ENCODE peak calls at places on chromosomes 16 and 17, in seven cellular contexts. H is progenitor cell of endocrine pancreas, T is nephron progenitor cell, O is RWPE1, X is endodermal cell, J is fibroblast of mammary gland, I is omental fat pad. B is an unnamed sample.

GRCh38 chr16:84769416-84769815 is 50.4 kb upstream of the CRISPLD2 start:
- DNase-seq in I (no peak), J (no peak), T (no peak), X (no peak), O (no peak), H (no peak), B (no peak)

GRCh38 chr17:75506134-75506533 is 9.2 kb downstream of the CASKIN2 start:
- DNase-seq in J (no peak), O (no peak), T (no peak), I (no peak), X (no peak), H (no peak), B (no peak)

GRCh38 chr16:3304370-3304769 is 860 bp downstream of the TIGD7 start:
- DNase-seq in H (no peak), T (no peak), I (no peak), X (no peak), O (no peak), J (peak), B (peak)

GRCh38 chr16:180921-181667 is 835 bp downstream of the HBQ1 start:
- DNase-seq in T (peak), I (peak), J (peak), O (peak), X (peak), H (peak), B (peak)

GRCh38 chr17:21213491-21214014 is 408 bp downstream of the TMEM11 start:
- DNase-seq in I (peak), H (peak), T (peak), J (no peak), X (no peak), O (no peak), B (peak)

GRCh38 chr17:4583796-4584124 is 569 bp upstream of the SMTNL2 start:
- DNase-seq in J (no peak), X (peak), H (no peak), I (no peak), O (no peak), T (peak), B (no peak)

GRCh38 chr17:42191209-42191608 is 3.1 kb downstream of the GHDC start:
- DNase-seq in J (no peak), T (no peak), O (no peak), X (no peak), H (no peak), I (no peak), B (no peak)

GRCh38 chr16:71721066-71721740 is 3.3 kb downstream of the PHLPP2 start:
- DNase-seq in T (no peak), H (no peak), J (no peak), O (no peak), I (no peak), X (no peak), B (no peak)

GRCh38 chr17:47813512-47814031 is 8.0 kb downstream of the OSBPL7 start:
- DNase-seq in H (no peak), J (no peak), X (no peak), I (no peak), T (no peak), O (no peak), B (no peak)

GRCh38 chr16:22711847-22712246 is 102.1 kb upstream of the HS3ST2 start:
- DNase-seq in X (no peak), I (no peak), O (no peak), H (no peak), J (no peak), T (no peak), B (no peak)

GRCh38 chr16:71722801-71723536 is 1.5 kb downstream of the PHLPP2 start:
- DNase-seq in I (peak), T (peak), H (peak), X (peak), O (peak), J (peak), B (peak)

GRCh38 chr17:19755821-19756510 is 7.9 kb upstream of the ALDH3A1 start:
- DNase-seq in J (no peak), O (no peak), I (no peak), H (no peak), X (peak), T (no peak), B (no peak)

GRCh38 chr16:84583995-84584394 is 33.9 kb downstream of the COTL1 start:
- DNase-seq in J (no peak), H (no peak), O (no peak), X (no peak), I (no peak), T (no peak), B (no peak)

GRCh38 chr16:11078812-11079459 is 134.6 kb downstream of the CLEC16A start:
- DNase-seq in I (no peak), H (no peak), T (no peak), J (peak), O (no peak), X (no peak), B (peak)

GRCh38 chr17:83196973-83197880 is 117.8 kb downstream of the METRNL start:
- DNase-seq in X (no peak), O (no peak), H (no peak), J (peak), T (no peak), I (peak), B (peak)

GRCh38 chr16:51845586-51845985 is 694.5 kb upstream of the SALL1 start:
- DNase-seq in J (no peak), X (no peak), H (no peak), T (peak), I (no peak), O (no peak), B (no peak)

GRCh38 chr16:88558457-88559442 is 11.5 kb upstream of the ZC3H18 start:
- DNase-seq in H (no peak), J (peak), T (no peak), O (peak), X (peak), I (no peak), B (peak)

GRCh38 chr16:17013067-17013466 is 457.7 kb downstream of the XYLT1 start:
- DNase-seq in I (no peak), O (no peak), H (no peak), X (no peak), T (no peak), J (no peak), B (no peak)

GRCh38 chr16:89540557-89540956 is 19.9 kb upstream of the RPL13 start:
- DNase-seq in H (no peak), X (no peak), J (no peak), T (no peak), O (no peak), I (no peak), B (no peak)

GRCh38 chr17:73586153-73586906 is 57.9 kb downstream of the SDK2 start:
- DNase-seq in J (no peak), T (no peak), I (no peak), H (no peak), X (no peak), O (no peak), B (no peak)

GRCh38 chr17:75238684-75239191 is 22.7 kb downstream of the GGA3 start:
- DNase-seq in O (peak), H (peak), T (peak), I (no peak), J (peak), X (peak), B (peak)

GRCh38 chr16:27657811-27658210 is 107.9 kb downstream of the KATNIP start:
- DNase-seq in O (no peak), H (no peak), J (no peak), T (no peak), X (no peak), I (no peak), B (no peak)

GRCh38 chr17:49201481-49201927 is 8.9 kb downstream of the GNGT2 start:
- DNase-seq in H (no peak), O (no peak), I (no peak), J (no peak), T (no peak), X (peak), B (peak)

GRCh38 chr16:75099738-75100615 is 16.6 kb downstream of the LDHD start:
- DNase-seq in H (no peak), X (peak), J (no peak), I (no peak), O (no peak), T (no peak), B (no peak)

GRCh38 chr16:30948956-30949654 is at the start of gene ORAI3:
- DNase-seq in J (peak), O (peak), H (peak), I (no peak), T (peak), X (peak), B (peak)

GRCh38 chr17:75832652-75833400 is 11.4 kb downstream of the UNC13D start:
- DNase-seq in I (no peak), X (peak), J (no peak), T (no peak), H (no peak), O (no peak), B (no peak)

GRCh38 chr16:30876867-30877266 is 17.0 kb downstream of the BCL7C start:
- DNase-seq in T (no peak), J (peak), X (peak), I (no peak), H (no peak), O (no peak), B (no peak)

GRCh38 chr17:66540131-66540781 is 237.8 kb downstream of the PRKCA start:
- DNase-seq in T (peak), I (no peak), X (peak), H (no peak), J (peak), O (no peak), B (peak)

GRCh38 chr16:82735696-82736095 is 108.9 kb downstream of the CDH13 start:
- DNase-seq in J (no peak), H (no peak), T (no peak), O (no peak), X (no peak), I (no peak), B (no peak)

GRCh38 chr16:66741131-66741900 is 10.1 kb downstream of the DYNC1LI2 start:
- DNase-seq in J (peak), T (no peak), O (peak), H (no peak), I (peak), X (no peak), B (peak)

GRCh38 chr17:33124871-33125551 is 133.4 kb downstream of the SPACA3 start:
- DNase-seq in T (no peak), X (no peak), J (no peak), O (no peak), H (no peak), I (no peak), B (no peak)

GRCh38 chr16:57609541-57610401 is 18.7 kb upstream of the ADGRG1 start:
- DNase-seq in H (no peak), O (no peak), J (no peak), X (peak), I (no peak), T (no peak), B (peak)
- TF ChIP-seq CTCF in H (no peak), O (no peak), J (no peak), X (no peak), I (no peak), T (no peak), B (peak)

DNA sequence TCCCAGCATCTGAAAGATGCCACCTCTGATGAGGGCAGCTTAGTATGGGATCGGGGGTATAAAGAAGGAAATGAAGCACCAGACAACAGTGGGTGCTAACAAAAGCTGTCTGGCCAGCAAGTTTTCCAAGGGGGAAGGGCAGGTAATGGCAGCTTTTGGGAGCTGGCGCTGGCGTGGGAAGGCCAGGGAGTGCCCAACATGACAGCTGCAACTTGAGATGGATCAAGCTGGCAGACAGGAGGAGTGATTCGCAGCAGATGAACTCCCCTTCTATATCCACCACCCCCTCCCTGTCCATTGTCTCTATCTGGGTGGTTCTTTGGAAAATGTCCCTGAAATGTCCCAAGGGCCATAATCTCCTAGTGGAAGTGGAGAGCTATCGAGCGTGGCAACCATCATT is 4.7 kb upstream of the INPP5K start:
- DNase-seq in T (no peak), O (no peak), J (no peak), H (no peak), I (no peak), X (no peak), B (no peak)
- TF ChIP-seq CTCF in T (no peak), O (no peak), J (no peak), H (no peak), I (no peak), X (no peak), B (no peak)

GRCh38 chr16:70682239-70683145 is 3.4 kb downstream of the MTSS2 start:
- DNase-seq in T (no peak), J (no peak), X (peak), O (no peak), I (no peak), H (no peak), B (no peak)

GRCh38 chr16:70679653-70680494 is 6.0 kb downstream of the MTSS2 start:
- DNase-seq in H (no peak), O (no peak), T (peak), X (peak), J (no peak), I (no peak), B (no peak)

GRCh38 chr16:70683146-70683944 is 2.5 kb downstream of the MTSS2 start:
- DNase-seq in X (no peak), T (no peak), J (no peak), I (no peak), H (no peak), O (no peak), B (no peak)

GRCh38 chr16:70680495-70681381 is 5.1 kb downstream of the MTSS2 start:
- DNase-seq in I (no peak), X (no peak), T (no peak), J (no peak), H (no peak), O (no peak), B (no peak)

DNA sequence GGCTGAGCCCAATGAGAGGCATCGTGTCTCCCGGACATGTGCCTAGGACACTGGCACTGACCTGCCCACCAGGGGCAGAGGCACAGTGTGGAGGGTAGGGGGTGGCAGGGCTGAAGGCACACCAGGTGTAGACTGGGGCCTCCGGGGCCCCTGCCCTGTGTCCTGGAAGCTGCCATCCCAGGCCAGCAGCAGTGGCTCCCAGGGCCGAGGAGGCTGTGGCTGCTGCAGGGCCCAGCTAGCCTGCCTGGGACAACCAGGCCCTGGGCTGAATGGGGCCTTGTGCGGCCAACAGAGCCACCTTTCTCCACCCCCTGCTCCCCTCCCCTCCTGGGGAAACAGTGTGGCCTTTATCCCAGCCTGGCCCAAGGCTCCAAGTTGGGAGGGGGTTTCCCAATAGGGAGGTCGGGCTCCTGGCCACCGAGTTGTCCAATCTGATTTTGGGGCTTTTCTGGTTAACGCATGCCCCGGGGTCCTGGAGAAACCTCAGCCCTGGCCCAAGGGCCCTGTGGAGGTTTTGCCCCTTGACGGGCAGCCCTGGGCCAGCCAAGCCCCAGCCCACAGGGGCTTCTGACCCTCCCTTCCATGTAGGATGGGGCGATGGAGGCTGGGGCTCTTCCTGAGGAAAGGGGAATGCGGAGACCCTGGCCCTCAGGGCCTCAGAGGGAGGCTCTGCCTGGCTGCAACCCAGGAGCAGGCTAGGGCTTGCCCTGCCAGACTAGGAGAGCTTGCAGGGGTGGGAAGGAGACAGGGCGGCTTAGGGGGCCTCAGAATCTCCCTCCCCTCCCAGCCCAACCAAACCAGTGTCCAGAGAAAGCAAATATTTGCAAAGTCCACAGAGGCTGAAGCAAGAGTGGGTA is 4.2 kb downstream of the MTSS2 start:
- DNase-seq in I (no peak), X (no peak), T (no peak), J (no peak), O (no peak), H (no peak), B (no peak)
- TF ChIP-seq CTCF in I (no peak), X (no peak), T (no peak), J (no peak), O (no peak), H (no peak), B (no peak)

DNA sequence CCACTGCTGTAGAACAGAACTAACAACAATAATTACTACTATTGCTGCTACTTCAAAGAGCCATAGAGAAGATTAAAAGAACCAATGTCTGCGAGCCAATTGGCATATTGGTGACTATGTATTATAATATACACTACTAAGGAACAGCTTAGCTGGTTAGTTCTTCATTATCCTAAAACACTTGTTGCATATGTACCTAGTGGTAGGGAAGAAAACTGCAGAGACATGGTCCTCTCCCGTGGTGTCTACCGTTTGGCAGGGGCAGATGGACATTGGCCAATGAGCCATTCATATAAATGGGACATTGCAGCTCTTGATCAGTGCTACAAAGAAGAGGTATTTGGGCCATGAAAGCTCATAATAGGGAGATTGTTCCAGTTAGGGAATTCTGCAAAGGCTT is 46.4 kb upstream of the CLEC3A start:
- DNase-seq in J (no peak), T (no peak), I (no peak), X (no peak), O (no peak), H (no peak), B (no peak)
- TF ChIP-seq CTCF in J (no peak), T (no peak), I (no peak), X (peak), O (no peak), H (no peak), B (no peak)

GRCh38 chr17:29625037-29625750 is 2.5 kb upstream of the CORO6 start:
- DNase-seq in O (peak), X (peak), I (no peak), H (no peak), T (no peak), J (peak), B (peak)
- TF ChIP-seq CTCF in O (no peak), X (no peak), I (no peak), H (no peak), T (no peak), J (no peak), B (no peak)

GRCh38 chr17:61005358-61005757 is 327.7 kb downstream of the BCAS3 start:
- DNase-seq in X (no peak), J (no peak), T (no peak), H (no peak), O (no peak), I (no peak), B (peak)

GRCh38 chr17:61007980-61008379 is 330.3 kb downstream of the BCAS3 start:
- DNase-seq in I (no peak), X (no peak), O (no peak), J (peak), T (no peak), H (no peak), B (peak)

GRCh38 chr17:61000911-61001310 is 323.3 kb downstream of the BCAS3 start:
- DNase-seq in X (no peak), I (no peak), H (no peak), J (peak), O (peak), T (no peak), B (peak)

GRCh38 chr17:61002316-61002736 is 324.7 kb downstream of the BCAS3 start:
- DNase-seq in I (no peak), X (no peak), H (no peak), J (peak), T (no peak), O (peak), B (peak)
- TF ChIP-seq CTCF in I (no peak), X (peak), H (peak), J (peak), T (peak), O (peak), B (peak)

GRCh38 chr17:57832299-57832698 is 17.5 kb downstream of the MRPS23 start:
- DNase-seq in H (no peak), J (no peak), I (no peak), O (no peak), T (no peak), X (no peak), B (no peak)

GRCh38 chr17:57832711-57833596 is 16.9 kb downstream of the MRPS23 start:
- DNase-seq in J (peak), I (peak), O (peak), X (peak), T (peak), H (peak), B (peak)

GRCh38 chr17:57834146-57834741 is 15.6 kb downstream of the MRPS23 start:
- DNase-seq in T (peak), J (peak), O (peak), I (no peak), X (peak), H (no peak), B (no peak)

GRCh38 chr17:57835333-57835900 is 14.4 kb downstream of the MRPS23 start:
- DNase-seq in I (no peak), H (no peak), T (no peak), J (no peak), O (no peak), X (no peak), B (no peak)

DNA sequence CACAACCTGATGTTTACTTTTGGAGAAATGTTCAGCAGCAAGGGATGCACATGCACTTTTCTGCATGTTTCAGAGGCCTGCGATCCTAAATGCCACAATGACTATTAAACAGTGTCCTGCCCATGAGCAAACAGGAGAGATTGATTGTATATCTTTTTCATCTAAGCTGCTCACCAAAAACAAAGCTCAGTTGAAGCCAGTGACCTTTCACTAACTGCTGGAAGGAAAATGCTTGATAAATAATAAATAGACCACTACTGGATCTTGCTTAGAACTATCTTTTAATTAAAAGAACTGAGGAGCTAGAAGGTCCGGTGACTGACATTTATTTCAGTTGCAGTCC is 16.3 kb downstream of the MRPS23 start:
- DNase-seq in T (no peak), X (no peak), J (no peak), O (no peak), H (no peak), I (no peak), B (no peak)
- TF ChIP-seq CTCF in T (peak), X (peak), J (no peak), O (peak), H (no peak), I (no peak), B (no peak)